ENCODE peak calls at places on chromosomes 1 and 21, in seven cellular contexts. H is SW 1271; X is naive thymus-derived CD8-positive, alpha-beta T cell; V is NT2/D1; J is effector memory CD8-positive, alpha-beta T cell; I is AG10803; N is non-pigmented ciliary epithelial cell. M is an unnamed sample.

GRCh38 chr1:236868625-236869467 is 73.8 kb downstream of the MTR start:
- DNase-seq in J (no peak), N (no peak), H (no peak), V (peak), X (peak), I (peak), M (peak)

GRCh38 chr1:244545511-244545910 is 84.4 kb downstream of the CATSPERE start:
- DNase-seq in I (no peak), J (no peak), H (no peak), N (no peak), V (no peak), X (no peak), M (no peak)

GRCh38 chr1:93908394-93909145 is 660 bp downstream of the GCLM start:
- DNase-seq in X (peak), H (peak), J (peak), V (peak), I (no peak), N (no peak), M (peak)

GRCh38 chr1:11948822-11949458 is 14.4 kb downstream of the PLOD1 start:
- DNase-seq in I (no peak), V (no peak), J (no peak), X (no peak), N (no peak), H (no peak), M (no peak)

GRCh38 chr21:38805282-38806152 is at the start of gene ETS2:
- DNase-seq in I (peak), N (no peak), V (peak), J (peak), H (peak), X (peak), M (peak)

GRCh38 chr1:216523449-216524190 is 100.4 kb upstream of the USH2A start:
- DNase-seq in H (no peak), N (no peak), I (peak), X (no peak), V (no peak), J (no peak), M (no peak)

GRCh38 chr1:25952851-25953401 is 44.9 kb downstream of the PAFAH2 start:
- DNase-seq in V (no peak), X (no peak), I (peak), J (no peak), N (no peak), H (no peak), M (no peak)

GRCh38 chr1:230863449-230863848 is 4.9 kb downstream of the C1orf198 start:
- DNase-seq in X (no peak), H (no peak), J (no peak), I (no peak), V (no peak), N (no peak), M (no peak)

GRCh38 chr1:234848972-234849641 is 239.1 kb upstream of the IRF2BP2 start:
- DNase-seq in V (no peak), J (no peak), I (peak), X (no peak), N (no peak), H (no peak), M (no peak)

GRCh38 chr21:45137612-45137937 is 63.2 kb downstream of the ADARB1 start:
- DNase-seq in H (no peak), V (no peak), I (no peak), X (no peak), N (no peak), J (no peak), M (no peak)

GRCh38 chr1:230976825-230977747 is 1.6 kb downstream of the TTC13 start:
- DNase-seq in J (peak), X (peak), H (no peak), N (no peak), V (no peak), I (no peak), M (peak)

GRCh38 chr21:33278736-33279135 is 12.6 kb downstream of the IL10RB start:
- DNase-seq in X (no peak), V (no peak), I (peak), J (no peak), H (no peak), N (peak), M (no peak)

GRCh38 chr21:42309753-42310213 is 5.4 kb downstream of the TFF3 start:
- DNase-seq in X (peak), H (no peak), I (no peak), J (peak), N (no peak), V (peak), M (peak)

GRCh38 chr1:4468804-4469514 is 185.4 kb upstream of the AJAP1 start:
- DNase-seq in N (no peak), I (no peak), X (no peak), H (no peak), V (no peak), J (no peak), M (no peak)

GRCh38 chr1:62062087-62062486 is 132.6 kb upstream of the L1TD1 start:
- DNase-seq in V (no peak), J (no peak), I (no peak), H (no peak), X (no peak), N (no peak), M (no peak)

GRCh38 chr1:208117410-208117809 is 126.8 kb downstream of the PLXNA2 start:
- DNase-seq in I (no peak), H (no peak), V (no peak), J (no peak), N (no peak), X (no peak), M (no peak)

GRCh38 chr1:176211395-176212165 is 4.5 kb upstream of the COP1 start:
- DNase-seq in N (no peak), V (no peak), X (no peak), J (no peak), I (no peak), H (no peak), M (no peak)

GRCh38 chr1:203999618-204000017 is 73.3 kb upstream of the SOX13 start:
- DNase-seq in N (no peak), J (no peak), X (no peak), I (no peak), V (no peak), H (no peak), M (no peak)

GRCh38 chr1:79100385-79100784 is 93.9 kb upstream of the ADGRL4 start:
- DNase-seq in I (peak), X (no peak), V (no peak), N (peak), H (no peak), J (no peak), M (no peak)

GRCh38 chr1:186113454-186113853 is 261.6 kb downstream of the TPR start:
- DNase-seq in I (peak), V (no peak), N (no peak), J (no peak), H (no peak), X (no peak), M (no peak)

GRCh38 chr1:206685256-206685748 is 597 bp downstream of the MAPKAPK2 start:
- DNase-seq in V (no peak), N (no peak), I (no peak), X (no peak), J (peak), H (no peak), M (peak)

GRCh38 chr1:42913426-42914091 is 45.1 kb downstream of the SLC2A1 start:
- DNase-seq in X (peak), I (peak), J (peak), H (no peak), V (peak), N (peak), M (peak)

GRCh38 chr1:236156512-236157208 is 14.3 kb downstream of the GPR137B start:
- DNase-seq in N (no peak), X (no peak), J (peak), I (no peak), V (no peak), H (no peak), M (peak)

GRCh38 chr1:178232108-178232507 is 138.2 kb downstream of the RASAL2 start:
- DNase-seq in N (no peak), I (no peak), V (no peak), H (no peak), X (no peak), J (no peak), M (no peak)

GRCh38 chr1:177947623-177948022 is 22.2 kb downstream of the SEC16B start:
- DNase-seq in H (no peak), N (no peak), I (no peak), X (no peak), J (no peak), V (no peak), M (no peak)

GRCh38 chr21:37045139-37045538 is 27.7 kb downstream of the PIGP start:
- DNase-seq in V (no peak), H (no peak), N (no peak), X (peak), I (no peak), J (no peak), M (no peak)

GRCh38 chr21:33951276-33952178 is 35.9 kb upstream of the ATP5PO start:
- DNase-seq in V (no peak), J (no peak), N (no peak), H (no peak), X (no peak), I (peak), M (no peak)

GRCh38 chr1:87329051-87329755 is 523 bp downstream of the LMO4 start:
- DNase-seq in H (no peak), X (peak), V (no peak), I (peak), N (no peak), J (no peak), M (no peak)

GRCh38 chr21:45136927-45137611 is 62.7 kb downstream of the ADARB1 start:
- DNase-seq in H (peak), J (peak), V (peak), N (peak), I (peak), X (peak), M (peak)

M was measured in CD4-positive, CD25-positive, alpha-beta regulatory T cell.